ENCODE peak calls at places on chromosome 5, in six cellular contexts. V is mesenchymal stem cell, X is IMR-90, T is kidney, H is adipocyte, D is K562. P is an unnamed sample.

GRCh38 chr5:112697301-112697700 is 40.4 kb upstream of the APC start:
- DNase-seq in V (no peak), X (no peak), T (no peak), H (peak), D (no peak), P (no peak)

GRCh38 chr5:117800261-117800660 is 1188.1 kb downstream of the DTWD2 start:
- DNase-seq in V (peak), X (peak), T (no peak), H (peak), D (no peak), P (no peak)

GRCh38 chr5:72463499-72464052 is 43.6 kb downstream of the ZNF366 start:
- DNase-seq in V (no peak), X (no peak), T (no peak), H (no peak), D (peak), P (no peak)

GRCh38 chr5:77224672-77225355 is 14.3 kb downstream of the PDE8B start:
- DNase-seq in V (peak), X (peak), T (no peak), H (peak), D (peak), P (no peak)

GRCh38 chr5:143890475-143890874 is 78.5 kb downstream of the HMHB1 start:
- DNase-seq in V (no peak), X (no peak), T (no peak), H (peak), D (no peak), P (no peak)

GRCh38 chr5:82808960-82809359 is 268.2 kb downstream of the TMEM167A start:
- DNase-seq in V (no peak), X (no peak), T (no peak), H (no peak), D (no peak), P (no peak)

GRCh38 chr5:34522599-34523381 is 133.3 kb upstream of the RAI14 start:
- DNase-seq in V (peak), X (peak), T (no peak), H (peak), D (peak), P (peak)

GRCh38 chr5:144882739-144883283 is 712.1 kb downstream of the KCTD16 start:
- DNase-seq in V (no peak), X (no peak), T (no peak), H (no peak), D (no peak), P (no peak)

GRCh38 chr5:96297290-96297689 is 135.8 kb downstream of the PCSK1 start:
- DNase-seq in V (peak), X (peak), T (no peak), H (peak), D (no peak), P (no peak)

GRCh38 chr5:126868961-126869451 is 92.1 kb downstream of the LMNB1 start:
- DNase-seq in V (no peak), X (peak), T (no peak), H (peak), D (no peak), P (no peak)

GRCh38 chr5:93186031-93186682 is 394.9 kb downstream of the NR2F1-AS1 start:
- DNase-seq in V (no peak), X (peak), T (no peak), H (peak), D (no peak), P (no peak)

GRCh38 chr5:143217065-143217803 is 186.3 kb downstream of the NR3C1 start:
- DNase-seq in V (peak), X (peak), T (no peak), H (peak), D (peak), P (no peak)

GRCh38 chr5:67377651-67378050 is 181.1 kb upstream of the CD180 start:
- DNase-seq in V (no peak), X (no peak), T (peak), H (no peak), D (no peak), P (no peak)

GRCh38 chr5:83540105-83540504 is 68.6 kb downstream of the VCAN start:
- DNase-seq in V (no peak), X (no peak), T (no peak), H (no peak), D (no peak), P (no peak)

GRCh38 chr5:95959964-95960801 is 1.5 kb downstream of the ELL2 start:
- DNase-seq in V (peak), X (peak), T (no peak), H (peak), D (no peak), P (no peak)

GRCh38 chr5:156475831-156476551 is 149.0 kb downstream of the SGCD start:
- DNase-seq in V (peak), X (peak), T (no peak), H (peak), D (no peak), P (peak)

GRCh38 chr5:140214831-140215230 is 39.8 kb downstream of the CYSTM1 start:
- DNase-seq in V (peak), X (peak), T (no peak), H (peak), D (no peak), P (no peak)

GRCh38 chr5:151238303-151238741 is 14.4 kb upstream of the CCDC69 start:
- DNase-seq in V (no peak), X (no peak), T (no peak), H (no peak), D (peak), P (no peak)

GRCh38 chr5:173626501-173626812 is 10.0 kb upstream of the BOD1 start:
- DNase-seq in V (no peak), X (no peak), T (no peak), H (no peak), D (no peak), P (no peak)

GRCh38 chr5:80411589-80412219 is 3.8 kb downstream of the ZFYVE16 start:
- DNase-seq in V (peak), X (peak), T (no peak), H (no peak), D (peak), P (no peak)

GRCh38 chr5:75331095-75332090 is 5.6 kb upstream of the HMGCR start:
- DNase-seq in V (no peak), X (no peak), T (no peak), H (no peak), D (no peak), P (no peak)

GRCh38 chr5:75457691-75458090 is 53.7 kb downstream of the CERT1 start:
- DNase-seq in V (no peak), X (no peak), T (no peak), H (no peak), D (no peak), P (no peak)

GRCh38 chr5:1371602-1372342 is 26.9 kb upstream of the CLPTM1L start:
- DNase-seq in V (no peak), X (no peak), T (no peak), H (no peak), D (no peak), P (no peak)

GRCh38 chr5:179334017-179334765 is 11.1 kb downstream of the ADAMTS2 start:
- DNase-seq in V (no peak), X (no peak), T (peak), H (no peak), D (no peak), P (no peak)

GRCh38 chr5:80620206-80620605 is 34.2 kb upstream of the MSH3 start:
- DNase-seq in V (peak), X (peak), T (no peak), H (no peak), D (no peak), P (no peak)

GRCh38 chr5:137595680-137596079 is 96.6 kb upstream of the SPOCK1 start:
- DNase-seq in V (no peak), X (no peak), T (no peak), H (no peak), D (no peak), P (no peak)

GRCh38 chr5:136811551-136811950 is 446.2 kb upstream of the TRPC7 start:
- DNase-seq in V (peak), X (peak), T (no peak), H (peak), D (no peak), P (no peak)

GRCh38 chr5:58314356-58315045 is 145.4 kb downstream of the PLK2 start:
- DNase-seq in V (peak), X (no peak), T (no peak), H (no peak), D (no peak), P (no peak)

GRCh38 chr5:44809215-44809955 is 638 bp downstream of the MRPS30 start:
- DNase-seq in V (peak), X (peak), T (peak), H (peak), D (peak), P (no peak)

GRCh38 chr5:55230086-55230629 is 3.0 kb upstream of the MCIDAS start:
- DNase-seq in V (no peak), X (no peak), T (no peak), H (no peak), D (no peak), P (no peak)

GRCh38 chr5:55225346-55225745 is 1.8 kb downstream of the MCIDAS start:
- DNase-seq in V (no peak), X (no peak), T (no peak), H (no peak), D (no peak), P (no peak)

GRCh38 chr5:55226027-55226933 is 835 bp downstream of the MCIDAS start:
- DNase-seq in V (peak), X (peak), T (peak), H (peak), D (peak), P (no peak)

GRCh38 chr5:55226934-55227737 is at the start of gene MCIDAS:
- DNase-seq in V (peak), X (peak), T (peak), H (peak), D (peak), P (no peak)

GRCh38 chr5:55227738-55228430 is 769 bp upstream of the MCIDAS start:
- DNase-seq in V (no peak), X (no peak), T (no peak), H (no peak), D (no peak), P (no peak)
- H3K9ac ChIP-seq in V (no peak), X (no peak), T (no peak), H (no peak), D (peak), P (peak)

GRCh38 chr5:35990524-35990923 is 666 bp downstream of the UGT3A1 start:
- DNase-seq in V (no peak), X (no peak), T (no peak), H (no peak), D (no peak), P (no peak)
- H3K9ac ChIP-seq in V (no peak), X (no peak), T (peak), H (no peak), D (no peak), P (peak)

GRCh38 chr5:125006011-125006685 is 259.7 kb upstream of the ZNF608 start:
- DNase-seq in V (no peak), X (no peak), T (no peak), H (no peak), D (no peak), P (no peak)
- H3K9ac ChIP-seq in V (no peak), X (no peak), T (no peak), H (no peak), D (no peak), P (no peak)

GRCh38 chr5:16467363-16468219 is 2.0 kb upstream of the ZNF622 start:
- DNase-seq in V (peak), X (peak), T (no peak), H (peak), D (peak), P (no peak)
- H3K9ac ChIP-seq in V (peak), X (no peak), T (no peak), H (peak), D (peak), P (no peak)

GRCh38 chr5:3601060-3601710 is 5.6 kb downstream of the IRX1 start:
- DNase-seq in V (no peak), X (no peak), T (no peak), H (no peak), D (no peak), P (no peak)

GRCh38 chr5:3600106-3600997 is 4.7 kb downstream of the IRX1 start:
- DNase-seq in V (no peak), X (no peak), T (no peak), H (no peak), D (no peak), P (no peak)

GRCh38 chr5:3604501-3604900 is 8.9 kb downstream of the IRX1 start:
- DNase-seq in V (no peak), X (no peak), T (no peak), H (no peak), D (no peak), P (no peak)

GRCh38 chr5:3602713-3603502 is 7.3 kb downstream of the IRX1 start:
- DNase-seq in V (no peak), X (no peak), T (peak), H (no peak), D (peak), P (no peak)

GRCh38 chr5:3601929-3602712 is 6.5 kb downstream of the IRX1 start:
- DNase-seq in V (no peak), X (no peak), T (no peak), H (no peak), D (no peak), P (no peak)
- H3K9ac ChIP-seq in V (peak), X (no peak), T (peak), H (peak), D (no peak), P (peak)

GRCh38 chr5:68415177-68416085 is 199.9 kb downstream of the PIK3R1 start:
- DNase-seq in V (no peak), X (no peak), T (no peak), H (no peak), D (peak), P (no peak)
- H3K9ac ChIP-seq in V (no peak), X (no peak), T (no peak), H (no peak), D (peak), P (no peak)

GRCh38 chr5:180807654-180808414 is 5.2 kb upstream of the MGAT1 start:
- DNase-seq in V (no peak), X (no peak), T (no peak), H (no peak), D (no peak), P (no peak)
- H3K9ac ChIP-seq in V (peak), X (no peak), T (peak), H (peak), D (peak), P (no peak)

GRCh38 chr5:109707531-109707930 is 17.8 kb downstream of the MAN2A1 start:
- DNase-seq in V (no peak), X (no peak), T (no peak), H (no peak), D (peak), P (no peak)
- H3K9ac ChIP-seq in V (no peak), X (no peak), T (no peak), H (no peak), D (no peak), P (no peak)

P was measured in NT2/D1.